ENCODE peak calls at places on chromosomes 4 and X, in five cellular contexts. One of them, this sample, is unnamed.

GRCh38 chr4:119725688-119726330 is 97.2 kb upstream of the PDE5A start:
- DNase-seq in dorsolateral prefrontal cortex: no peak
- DNase-seq in fibroblast of lung: peak; percentile 72
- DNase-seq in DND-41: no peak
- DNase-seq in SK-N-MC: no peak
- DNase-seq in this sample: no peak

GRCh38 chr4:178554352-178554751 is 1112.1 kb upstream of the AGA start:
- DNase-seq in dorsolateral prefrontal cortex: no peak
- DNase-seq in fibroblast of lung: no peak
- DNase-seq in SK-N-MC: no peak
- DNase-seq in DND-41: no peak
- DNase-seq in this sample: no peak

GRCh38 chr4:174318829-174319764 is 35.4 kb downstream of the CEP44 start:
- DNase-seq in fibroblast of lung: peak; percentile 36
- DNase-seq in dorsolateral prefrontal cortex: no peak
- DNase-seq in SK-N-MC: no peak
- DNase-seq in DND-41: no peak
- DNase-seq in this sample: peak; percentile 32

GRCh38 chr4:153402366-153402765 is 57.9 kb downstream of the MND1 start:
- DNase-seq in fibroblast of lung: peak; percentile 93
- DNase-seq in SK-N-MC: no peak
- DNase-seq in DND-41: no peak
- DNase-seq in dorsolateral prefrontal cortex: no peak
- DNase-seq in this sample: no peak

GRCh38 chr4:26958925-26959653 is 98.4 kb downstream of the STIM2 start:
- DNase-seq in SK-N-MC: no peak
- DNase-seq in fibroblast of lung: no peak
- DNase-seq in DND-41: no peak
- DNase-seq in dorsolateral prefrontal cortex: no peak
- DNase-seq in this sample: no peak

GRCh38 chrX:154800508-154801207 is 4.6 kb downstream of the MPP1 start:
- DNase-seq in SK-N-MC: no peak
- DNase-seq in dorsolateral prefrontal cortex: no peak
- DNase-seq in fibroblast of lung: no peak
- DNase-seq in DND-41: no peak
- DNase-seq in this sample: no peak

GRCh38 chr4:128159967-128160366 is 98.9 kb downstream of the LARP1B start:
- DNase-seq in DND-41: no peak
- DNase-seq in dorsolateral prefrontal cortex: no peak
- DNase-seq in fibroblast of lung: peak; percentile 63
- DNase-seq in SK-N-MC: no peak
- DNase-seq in this sample: no peak

GRCh38 chr4:15240764-15241163 is 187.1 kb upstream of the C1QTNF7 start:
- DNase-seq in DND-41: no peak
- DNase-seq in dorsolateral prefrontal cortex: no peak
- DNase-seq in SK-N-MC: no peak
- DNase-seq in fibroblast of lung: peak; percentile 41
- DNase-seq in this sample: no peak

GRCh38 chr4:146477054-146477453 is 44.7 kb downstream of the SLC10A7 start:
- DNase-seq in fibroblast of lung: peak; percentile 68
- DNase-seq in DND-41: no peak
- DNase-seq in SK-N-MC: no peak
- DNase-seq in dorsolateral prefrontal cortex: no peak
- DNase-seq in this sample: no peak

GRCh38 chr4:2961411-2962098 is 1.7 kb downstream of the NOP14 start:
- DNase-seq in fibroblast of lung: no peak
- DNase-seq in SK-N-MC: no peak
- DNase-seq in DND-41: peak; percentile 35
- DNase-seq in dorsolateral prefrontal cortex: no peak
- DNase-seq in this sample: peak; percentile 43

GRCh38 chr4:175339100-175339707 is 421.0 kb downstream of the ADAM29 start:
- DNase-seq in dorsolateral prefrontal cortex: no peak
- DNase-seq in SK-N-MC: no peak
- DNase-seq in fibroblast of lung: peak; percentile 68
- DNase-seq in DND-41: no peak
- DNase-seq in this sample: no peak

GRCh38 chrX:16953606-16954211 is 7.3 kb downstream of the REPS2 start:
- DNase-seq in fibroblast of lung: peak; percentile 42
- DNase-seq in dorsolateral prefrontal cortex: no peak
- DNase-seq in DND-41: no peak
- DNase-seq in SK-N-MC: no peak
- DNase-seq in this sample: no peak

GRCh38 chr4:169557061-169557636 is 55.2 kb downstream of the NEK1 start:
- DNase-seq in DND-41: no peak
- DNase-seq in dorsolateral prefrontal cortex: no peak
- DNase-seq in SK-N-MC: no peak
- DNase-seq in fibroblast of lung: peak; percentile 90
- DNase-seq in this sample: no peak

GRCh38 chrX:22800360-22800759 is 199.4 kb upstream of the DDX53 start:
- DNase-seq in dorsolateral prefrontal cortex: no peak
- DNase-seq in fibroblast of lung: peak; percentile 93
- DNase-seq in SK-N-MC: peak; percentile 85
- DNase-seq in DND-41: peak; percentile 10
- DNase-seq in this sample: no peak

GRCh38 chr4:186693159-186693815 is 30.4 kb downstream of the FAT1 start:
- DNase-seq in dorsolateral prefrontal cortex: no peak
- DNase-seq in SK-N-MC: no peak
- DNase-seq in fibroblast of lung: peak; percentile 96
- DNase-seq in DND-41: no peak
- DNase-seq in this sample: no peak

GRCh38 chrX:106917830-106918500 is 2.2 kb upstream of the CLDN2 start:
- DNase-seq in DND-41: peak; percentile 74
- DNase-seq in SK-N-MC: no peak
- DNase-seq in fibroblast of lung: peak; percentile 79
- DNase-seq in dorsolateral prefrontal cortex: no peak
- DNase-seq in this sample: peak; percentile 57

GRCh38 chrX:123590842-123591491 is 141.9 kb downstream of the THOC2 start:
- DNase-seq in dorsolateral prefrontal cortex: no peak
- DNase-seq in DND-41: no peak
- DNase-seq in SK-N-MC: no peak
- DNase-seq in fibroblast of lung: peak; percentile 59
- DNase-seq in this sample: no peak

GRCh38 chrX:123088331-123088730 is 95.7 kb upstream of the GRIA3 start:
- DNase-seq in SK-N-MC: no peak
- DNase-seq in DND-41: no peak
- DNase-seq in dorsolateral prefrontal cortex: no peak
- DNase-seq in fibroblast of lung: no peak
- DNase-seq in this sample: no peak

GRCh38 chrX:22220941-22221340 is 51.8 kb upstream of the CBLL2 start:
- DNase-seq in SK-N-MC: no peak
- DNase-seq in dorsolateral prefrontal cortex: no peak
- DNase-seq in DND-41: no peak
- DNase-seq in fibroblast of lung: peak; percentile 81
- DNase-seq in this sample: no peak

GRCh38 chr4:175413561-175413960 is 398.5 kb downstream of the GPM6A start:
- DNase-seq in DND-41: peak; percentile 76
- DNase-seq in dorsolateral prefrontal cortex: no peak
- DNase-seq in SK-N-MC: no peak
- DNase-seq in fibroblast of lung: peak; percentile 97
- DNase-seq in this sample: no peak

GRCh38 chrX:132737743-132738142 is 220.7 kb downstream of the HS6ST2 start:
- DNase-seq in SK-N-MC: no peak
- DNase-seq in fibroblast of lung: no peak
- DNase-seq in DND-41: peak; percentile 85
- DNase-seq in dorsolateral prefrontal cortex: no peak
- DNase-seq in this sample: no peak

GRCh38 chrX:103197721-103198306 is 17.1 kb upstream of the BEX4 start:
- DNase-seq in dorsolateral prefrontal cortex: no peak
- DNase-seq in fibroblast of lung: peak; percentile 53
- DNase-seq in DND-41: no peak
- DNase-seq in SK-N-MC: no peak
- DNase-seq in this sample: no peak

GRCh38 chr4:61805237-61805636 is 605.1 kb downstream of the ADGRL3 start:
- DNase-seq in fibroblast of lung: no peak
- DNase-seq in dorsolateral prefrontal cortex: no peak
- DNase-seq in DND-41: no peak
- DNase-seq in SK-N-MC: peak; percentile 91
- DNase-seq in this sample: no peak

GRCh38 chr4:61805979-61806378 is 605.9 kb downstream of the ADGRL3 start:
- DNase-seq in SK-N-MC: no peak
- DNase-seq in DND-41: no peak
- DNase-seq in fibroblast of lung: peak; percentile 15
- DNase-seq in dorsolateral prefrontal cortex: no peak
- DNase-seq in this sample: no peak
- H3K27ac ChIP-seq in SK-N-MC: no peak overlapping the region
- H3K27ac ChIP-seq in DND-41: no peak overlapping the region
- H3K27ac ChIP-seq in fibroblast of lung: no peak overlapping the region
- H3K27ac ChIP-seq in dorsolateral prefrontal cortex: no peak overlapping the region
- H3K27ac ChIP-seq in this sample: no peak overlapping the region

DNA sequence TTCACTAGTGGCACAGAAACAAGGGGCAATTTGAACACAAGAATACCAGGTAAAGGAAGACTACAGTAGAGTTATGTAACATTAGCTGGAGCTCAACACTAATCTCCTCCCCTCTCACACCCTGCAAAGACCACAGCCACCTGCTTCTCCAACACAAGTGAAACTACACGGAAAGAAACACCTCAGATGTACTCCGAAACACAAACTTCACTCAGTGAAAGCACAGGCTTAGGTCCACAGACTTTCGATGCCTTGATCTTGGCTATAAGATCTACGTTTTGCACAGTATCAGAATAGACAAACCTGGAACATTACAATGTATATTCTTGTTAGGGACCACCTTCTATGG is 7.6 kb downstream of the ACSL1 start:
- DNase-seq in dorsolateral prefrontal cortex: no peak
- DNase-seq in fibroblast of lung: no peak
- DNase-seq in SK-N-MC: no peak
- DNase-seq in DND-41: no peak
- DNase-seq in this sample: no peak
- H3K27ac ChIP-seq in dorsolateral prefrontal cortex: no peak overlapping the region
- H3K27ac ChIP-seq in fibroblast of lung: no peak overlapping the region
- H3K27ac ChIP-seq in SK-N-MC: no peak overlapping the region
- H3K27ac ChIP-seq in DND-41: no peak overlapping the region
- H3K27ac ChIP-seq in this sample: no peak overlapping the region

DNA sequence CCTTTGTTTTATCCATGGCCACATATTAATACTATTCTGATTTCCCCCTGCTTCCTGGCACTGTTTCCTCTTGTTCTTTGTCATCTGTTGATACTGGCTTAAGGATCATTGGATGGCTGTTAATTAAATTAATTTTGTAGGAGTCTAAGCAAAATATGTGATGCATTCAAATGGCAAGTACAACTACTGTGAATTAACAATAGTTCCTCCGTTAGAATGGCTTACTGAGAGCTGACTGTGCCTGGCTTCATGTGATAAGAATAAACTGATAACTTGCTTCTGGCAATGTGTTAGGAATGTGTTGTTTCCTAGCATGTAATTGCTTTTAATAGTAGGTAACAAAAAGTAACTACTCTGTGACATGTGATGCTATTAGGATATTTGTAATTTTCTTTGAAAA is 98.5 kb downstream of the RPA4 start:
- DNase-seq in dorsolateral prefrontal cortex: no peak
- DNase-seq in DND-41: no peak
- DNase-seq in fibroblast of lung: no peak
- DNase-seq in SK-N-MC: no peak
- DNase-seq in this sample: no peak
- H3K27ac ChIP-seq in dorsolateral prefrontal cortex: no peak overlapping the region
- H3K27ac ChIP-seq in DND-41: no peak overlapping the region
- H3K27ac ChIP-seq in fibroblast of lung: no peak overlapping the region
- H3K27ac ChIP-seq in SK-N-MC: no peak overlapping the region
- H3K27ac ChIP-seq in this sample: no peak overlapping the region

GRCh38 chrX:39896951-39897740 is 200.6 kb downstream of the BCOR start:
- DNase-seq in DND-41: no peak
- DNase-seq in fibroblast of lung: peak; percentile 82
- DNase-seq in dorsolateral prefrontal cortex: no peak
- DNase-seq in SK-N-MC: no peak
- DNase-seq in this sample: no peak

GRCh38 chrX:39891781-39892180 is 206.0 kb downstream of the BCOR start:
- DNase-seq in fibroblast of lung: peak; percentile 34
- DNase-seq in SK-N-MC: no peak
- DNase-seq in DND-41: no peak
- DNase-seq in dorsolateral prefrontal cortex: no peak
- DNase-seq in this sample: no peak

GRCh38 chrX:39895228-39896110 is 202.3 kb downstream of the BCOR start:
- DNase-seq in SK-N-MC: no peak
- DNase-seq in dorsolateral prefrontal cortex: no peak
- DNase-seq in fibroblast of lung: no peak
- DNase-seq in DND-41: no peak
- DNase-seq in this sample: no peak

GRCh38 chrX:39893417-39894338 is 204.1 kb downstream of the BCOR start:
- DNase-seq in fibroblast of lung: no peak
- DNase-seq in dorsolateral prefrontal cortex: no peak
- DNase-seq in DND-41: no peak
- DNase-seq in SK-N-MC: no peak
- DNase-seq in this sample: no peak

DNA sequence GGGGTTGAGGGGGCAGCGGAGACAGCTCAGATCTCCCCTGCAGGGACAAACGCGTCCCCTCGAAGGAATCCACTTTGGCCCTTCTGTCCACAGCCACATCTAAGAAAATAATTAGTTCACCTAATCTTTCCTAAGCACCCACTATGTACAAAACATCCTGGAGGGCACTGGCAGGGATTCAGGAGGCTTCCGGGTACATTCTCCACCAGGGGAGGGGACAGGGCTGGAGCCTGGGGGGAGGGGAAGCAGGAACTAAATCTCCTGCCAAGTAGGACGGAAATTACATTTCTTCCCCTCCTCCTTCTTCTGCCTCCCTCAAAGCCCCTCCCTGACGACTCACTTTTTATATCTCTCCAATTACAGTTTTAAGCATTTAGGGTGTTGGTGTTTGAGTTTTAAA is 203.1 kb downstream of the BCOR start:
- DNase-seq in fibroblast of lung: no peak
- DNase-seq in dorsolateral prefrontal cortex: no peak
- DNase-seq in SK-N-MC: peak; percentile 14
- DNase-seq in DND-41: no peak
- DNase-seq in this sample: no peak
- H3K27ac ChIP-seq in fibroblast of lung: no peak overlapping the region
- H3K27ac ChIP-seq in dorsolateral prefrontal cortex: no peak overlapping the region
- H3K27ac ChIP-seq in SK-N-MC: peak overlapping the region; percentile 89
- H3K27ac ChIP-seq in DND-41: no peak overlapping the region
- H3K27ac ChIP-seq in this sample: no peak overlapping the region

GRCh38 chr4:94536649-94537464 is 85.1 kb downstream of the PDLIM5 start:
- DNase-seq in SK-N-MC: no peak
- DNase-seq in DND-41: no peak
- DNase-seq in dorsolateral prefrontal cortex: no peak
- DNase-seq in fibroblast of lung: no peak
- DNase-seq in this sample: no peak

GRCh38 chr4:94532016-94532789 is 80.5 kb downstream of the PDLIM5 start:
- DNase-seq in dorsolateral prefrontal cortex: no peak
- DNase-seq in DND-41: no peak
- DNase-seq in fibroblast of lung: peak; percentile 62
- DNase-seq in SK-N-MC: no peak
- DNase-seq in this sample: no peak

GRCh38 chr4:94533405-94534223 is 81.9 kb downstream of the PDLIM5 start:
- DNase-seq in DND-41: no peak
- DNase-seq in dorsolateral prefrontal cortex: no peak
- DNase-seq in fibroblast of lung: no peak
- DNase-seq in SK-N-MC: no peak
- DNase-seq in this sample: no peak

GRCh38 chr4:94536049-94536448 is 84.3 kb downstream of the PDLIM5 start:
- DNase-seq in DND-41: no peak
- DNase-seq in dorsolateral prefrontal cortex: no peak
- DNase-seq in SK-N-MC: no peak
- DNase-seq in fibroblast of lung: no peak
- DNase-seq in this sample: no peak

GRCh38 chr4:94534401-94535312 is 82.9 kb downstream of the PDLIM5 start:
- DNase-seq in dorsolateral prefrontal cortex: no peak
- DNase-seq in DND-41: no peak
- DNase-seq in SK-N-MC: no peak
- DNase-seq in fibroblast of lung: no peak
- DNase-seq in this sample: no peak
- H3K27ac ChIP-seq in dorsolateral prefrontal cortex: no peak overlapping the region
- H3K27ac ChIP-seq in DND-41: no peak overlapping the region
- H3K27ac ChIP-seq in SK-N-MC: no peak overlapping the region
- H3K27ac ChIP-seq in fibroblast of lung: no peak overlapping the region
- H3K27ac ChIP-seq in this sample: no peak overlapping the region